ENCODE peak calls at places on chromosomes 1 and 21, in four cellular contexts. A, Z, B and P are unnamed samples.
A peak's percentile ranks its signal among the peaks of the same experiment; 100 is the strongest.

GRCh38 chr1:45327644-45328515 is 1.2 kb downstream of the HPDL start:
- DNase-seq in A (no peak), Z (no peak), B (no peak), P (no peak)

GRCh38 chr1:111251570-111251969 is 24.1 kb downstream of the CHI3L2 start:
- DNase-seq in A (no peak), Z (no peak), B (no peak), P (no peak)

GRCh38 chr1:53061859-53062714 is at the start of gene PODN:
- DNase-seq in A (peak; percentile 87), Z (peak; percentile 34), B (peak; percentile 51), P (no peak)

GRCh38 chr21:32474179-32475059 is 61.9 kb downstream of the EVA1C start:
- DNase-seq in A (no peak), Z (no peak), B (no peak), P (no peak)

GRCh38 chr21:42114646-42115045 is 43.5 kb downstream of the UMODL1 start:
- DNase-seq in A (no peak), Z (no peak), B (no peak), P (no peak)

GRCh38 chr1:81549588-81550127 is 251.1 kb upstream of the ADGRL2 start:
- DNase-seq in A (no peak), Z (no peak), B (no peak), P (no peak)

GRCh38 chr1:47578026-47578861 is 140.4 kb downstream of the FOXD2 start:
- DNase-seq in A (no peak), Z (no peak), B (peak; percentile 48), P (peak; percentile 54)

GRCh38 chr21:27277122-27277521 is 310.2 kb upstream of the ADAMTS5 start:
- DNase-seq in A (no peak), Z (no peak), B (no peak), P (no peak)

GRCh38 chr21:44377201-44377921 is 23.9 kb downstream of the TRPM2 start:
- DNase-seq in A (peak; percentile 25), Z (no peak), B (no peak), P (no peak)

GRCh38 chr1:212118167-212118871 is 82.8 kb downstream of the DTL start:
- DNase-seq in A (no peak), Z (no peak), B (no peak), P (no peak)

GRCh38 chr1:240312872-240313271 is 221.2 kb downstream of the FMN2 start:
- DNase-seq in A (no peak), Z (no peak), B (no peak), P (no peak)

GRCh38 chr1:50420689-50421365 is 2.4 kb downstream of the DMRTA2 start:
- DNase-seq in A (no peak), Z (no peak), B (no peak), P (no peak)

GRCh38 chr21:45304945-45305344 is 17.2 kb upstream of the POFUT2 start:
- DNase-seq in A (peak; percentile 40), Z (peak; percentile 5), B (no peak), P (no peak)

GRCh38 chr1:218459450-218459849 is 114.3 kb downstream of the TGFB2 start:
- DNase-seq in A (peak; percentile 50), Z (no peak), B (peak; percentile 71), P (no peak)

GRCh38 chr1:232697191-232697590 is 67.3 kb upstream of the SIPA1L2 start:
- DNase-seq in A (no peak), Z (no peak), B (no peak), P (no peak)

GRCh38 chr1:239723821-239724367 is 337.5 kb downstream of the CHRM3 start:
- DNase-seq in A (no peak), Z (no peak), B (no peak), P (no peak)

GRCh38 chr1:192386051-192386650 is 69.4 kb downstream of the RGS21 start:
- DNase-seq in A (no peak), Z (no peak), B (no peak), P (no peak)

GRCh38 chr1:223276029-223276428 is 87.9 kb downstream of the SUSD4 start:
- DNase-seq in A (no peak), Z (no peak), B (no peak), P (no peak)

GRCh38 chr1:33743221-33743998 is 120.5 kb upstream of the HMGB4 start:
- DNase-seq in A (no peak), Z (no peak), B (no peak), P (no peak)

GRCh38 chr1:21511579-21512522 is 2.6 kb downstream of the ALPL start:
- DNase-seq in A (peak; percentile 70), Z (peak; percentile 34), B (peak; percentile 80), P (no peak)

GRCh38 chr1:214551436-214552173 is at the start of gene PTPN14:
- DNase-seq in A (peak; percentile 95), Z (peak; percentile 93), B (peak; percentile 85), P (peak; percentile 89)

GRCh38 chr1:204123376-204123775 is 28.5 kb downstream of the ETNK2 start:
- DNase-seq in A (no peak), Z (peak; percentile 35), B (no peak), P (no peak)

GRCh38 chr21:41673071-41673470 is 93.8 kb downstream of the RIPK4 start:
- DNase-seq in A (no peak), Z (no peak), B (no peak), P (no peak)

GRCh38 chr1:219564072-219564471 is 48.8 kb downstream of the ZC3H11B start:
- DNase-seq in A (no peak), Z (no peak), B (no peak), P (no peak)

GRCh38 chr21:46636181-46636512 is 673 bp downstream of the PRMT2 start:
- DNase-seq in A (no peak), Z (no peak), B (no peak), P (no peak)
- H3K27ac ChIP-seq in A (peak overlapping the region; percentile 98), Z (peak overlapping the region; percentile 91), B (peak overlapping the region; percentile 97), P (peak overlapping the region; percentile 98)

GRCh38 chr1:154326546-154327465 is 1.5 kb downstream of the ATP8B2 start:
- DNase-seq in A (peak; percentile 77), Z (peak; percentile 16), B (no peak), P (peak; percentile 87)
- TF ChIP-seq POLR2A in A (no peak), Z (no peak), B (no peak), P (no peak)

GRCh38 chr21:15061284-15061683 is 3.5 kb downstream of the NRIP1 start:
- DNase-seq in A (no peak), Z (no peak), B (no peak), P (no peak)

GRCh38 chr21:15057290-15057689 is 7.5 kb downstream of the NRIP1 start:
- DNase-seq in A (no peak), Z (no peak), B (no peak), P (no peak)

GRCh38 chr21:15060776-15061175 is 4.0 kb downstream of the NRIP1 start:
- DNase-seq in A (no peak), Z (no peak), B (no peak), P (no peak)

GRCh38 chr21:15059397-15059796 is 5.4 kb downstream of the NRIP1 start:
- DNase-seq in A (no peak), Z (no peak), B (no peak), P (no peak)

GRCh38 chr21:15058718-15059316 is 6.0 kb downstream of the NRIP1 start:
- DNase-seq in A (no peak), Z (no peak), B (no peak), P (no peak)
- H3K27ac ChIP-seq in A (no peak overlapping the region), Z (no peak overlapping the region), B (peak overlapping the region; percentile 32), P (no peak overlapping the region)

GRCh38 chr1:155859234-155859829 is at the start of gene SYT11:
- DNase-seq in A (peak; percentile 96), Z (peak; percentile 96), B (peak; percentile 93), P (peak; percentile 97)
- TF ChIP-seq POLR2A in A (peak; percentile 51), Z (no peak), B (no peak), P (no peak)